ENCODE peak calls at places on chromosomes 13 and 19, in four cellular contexts. K is tibial nerve, U is body of pancreas, G is A549. V is an unnamed sample.

GRCh38 chr13:23182142-23182541 is 1.4 kb downstream of the SGCG start:
- DNase-seq in K (no peak), U (no peak), G (no peak), V (no peak)

GRCh38 chr19:47239610-47240296 is 8.8 kb upstream of the BBC3 start:
- DNase-seq in K (no peak), U (peak; percentile 55), G (no peak), V (no peak)

GRCh38 chr19:36771275-36772231 is 1.1 kb downstream of the ZNF850 start:
- DNase-seq in K (no peak), U (peak; percentile 70), G (peak; percentile 60), V (peak; percentile 63)

GRCh38 chr13:85419611-85420010 is 379.6 kb downstream of the SLITRK6 start:
- DNase-seq in K (no peak), U (no peak), G (no peak), V (no peak)

GRCh38 chr13:64675256-64675892 is 2554.8 kb downstream of the PCDH9 start:
- DNase-seq in K (no peak), U (no peak), G (peak; percentile 86), V (peak; percentile 10)

GRCh38 chr19:412356-413355 is 3.7 kb upstream of the C2CD4C start:
- DNase-seq in K (no peak), U (no peak), G (no peak), V (no peak)

GRCh38 chr19:33795370-33796163 is 1.1 kb upstream of the KCTD15 start:
- DNase-seq in K (peak; percentile 39), U (peak; percentile 82), G (peak; percentile 96), V (peak; percentile 86)

GRCh38 chr19:4694211-4694987 is 24.3 kb upstream of the MYDGF start:
- DNase-seq in K (no peak), U (no peak), G (peak; percentile 89), V (peak; percentile 99)

GRCh38 chr19:6065685-6066365 is 44.5 kb downstream of the RFX2 start:
- DNase-seq in K (no peak), U (peak; percentile 65), G (peak; percentile 85), V (no peak)

GRCh38 chr13:28415994-28416411 is 78.9 kb downstream of the FLT1 start:
- DNase-seq in K (no peak), U (no peak), G (no peak), V (no peak)

GRCh38 chr19:7851623-7852500 is 21.8 kb downstream of the EVI5L start:
- DNase-seq in K (no peak), U (no peak), G (no peak), V (no peak)

GRCh38 chr19:33785795-33786194 is 10.9 kb upstream of the KCTD15 start:
- DNase-seq in K (no peak), U (no peak), G (no peak), V (no peak)

GRCh38 chr13:113559061-113559460 is 25.5 kb upstream of the TFDP1 start:
- DNase-seq in K (no peak), U (no peak), G (no peak), V (no peak)

GRCh38 chr13:78599911-78600310 is 3.4 kb downstream of the POU4F1 start:
- DNase-seq in K (no peak), U (no peak), G (no peak), V (no peak)

GRCh38 chr19:7691497-7691896 is 10.4 kb downstream of the FCER2 start:
- DNase-seq in K (no peak), U (no peak), G (no peak), V (no peak)

GRCh38 chr13:112713517-112714253 is 23.8 kb downstream of the ATP11A start:
- DNase-seq in K (no peak), U (no peak), G (no peak), V (no peak)

GRCh38 chr19:47380559-47380958 is 31.4 kb downstream of the DHX34 start:
- DNase-seq in K (no peak), U (no peak), G (no peak), V (no peak)

GRCh38 chr13:78121459-78122348 is 203.1 kb upstream of the EDNRB start:
- DNase-seq in K (no peak), U (peak; percentile 53), G (peak; percentile 57), V (no peak)

GRCh38 chr13:47680752-47681151 is 320.3 kb downstream of the SUCLA2 start:
- DNase-seq in K (no peak), U (no peak), G (no peak), V (no peak)

GRCh38 chr13:37526710-37527446 is 71.7 kb downstream of the POSTN start:
- DNase-seq in K (no peak), U (no peak), G (no peak), V (no peak)

GRCh38 chr13:50197705-50198104 is 182.5 kb downstream of the KCNRG start:
- DNase-seq in K (no peak), U (no peak), G (no peak), V (no peak)

GRCh38 chr13:51244637-51245405 is 22.6 kb downstream of the FAM124A start:
- DNase-seq in K (no peak), U (no peak), G (no peak), V (no peak)

GRCh38 chr19:40724848-40725247 is 7.9 kb downstream of the ITPKC start:
- DNase-seq in K (no peak), U (no peak), G (no peak), V (no peak)

GRCh38 chr19:51128227-51128626 is 3.5 kb downstream of the SIGLEC9 start:
- DNase-seq in K (no peak), U (no peak), G (no peak), V (no peak)

GRCh38 chr19:49436381-49437017 is 4.8 kb downstream of the SLC17A7 start:
- DNase-seq in K (no peak), U (no peak), G (peak; percentile 64), V (no peak)

GRCh38 chr13:49308977-49309408 is 61.3 kb downstream of the CDADC1 start:
- DNase-seq in K (no peak), U (peak; percentile 75), G (no peak), V (no peak)

GRCh38 chr19:15137777-15138176 is 30.6 kb downstream of the SYDE1 start:
- DNase-seq in K (no peak), U (no peak), G (no peak), V (no peak)

GRCh38 chr19:9786342-9786741 is 17.8 kb upstream of the ZNF846 start:
- DNase-seq in K (no peak), U (no peak), G (no peak), V (no peak)

GRCh38 chr13:34721631-34722144 is 220.4 kb upstream of the NBEA start:
- DNase-seq in K (no peak), U (no peak), G (no peak), V (no peak)

GRCh38 chr13:24668955-24669354 is 11.3 kb upstream of the ATP12A start:
- DNase-seq in K (no peak), U (no peak), G (no peak), V (no peak)

GRCh38 chr19:30227661-30228112 is 144.5 kb upstream of the ZNF536 start:
- DNase-seq in K (no peak), U (peak; percentile 58), G (peak; percentile 82), V (peak; percentile 87)

GRCh38 chr19:18611327-18612050 is 1.2 kb upstream of the TMEM59L start:
- DNase-seq in K (no peak), U (no peak), G (no peak), V (no peak)

GRCh38 chr19:40147693-40148347 is 43.4 kb upstream of the MAP3K10 start:
- DNase-seq in K (no peak), U (peak; percentile 27), G (peak; percentile 46), V (peak; percentile 81)

GRCh38 chr19:29478578-29479565 is 46.9 kb upstream of the VSTM2B start:
- DNase-seq in K (no peak), U (no peak), G (peak; percentile 50), V (no peak)

GRCh38 chr13:101092985-101093384 is 323.3 kb downstream of the NALCN start:
- DNase-seq in K (no peak), U (no peak), G (no peak), V (no peak)

GRCh38 chr19:10832659-10833296 is 3.2 kb downstream of the TMED1 start:
- DNase-seq in K (no peak), U (no peak), G (no peak), V (no peak)

GRCh38 chr13:46374710-46375109 is 12.3 kb downstream of the RUBCNL start:
- DNase-seq in K (no peak), U (no peak), G (no peak), V (no peak)

GRCh38 chr13:110392510-110393233 is 85.6 kb downstream of the COL4A2 start:
- DNase-seq in K (no peak), U (no peak), G (no peak), V (no peak)
- TF ChIP-seq POLR2A in K (no peak), U (no peak), G (no peak), V (no peak)

GRCh38 chr19:55407625-55408319 is at the start of gene UBE2S:
- DNase-seq in K (peak; percentile 94), U (peak; percentile 99), G (peak; percentile 100), V (peak; percentile 100)

GRCh38 chr19:55406091-55406868 is 1.3 kb downstream of the UBE2S start:
- DNase-seq in K (no peak), U (no peak), G (no peak), V (no peak)

GRCh38 chr19:55406869-55407624 is 541 bp downstream of the UBE2S start:
- DNase-seq in K (no peak), U (peak; percentile 27), G (no peak), V (no peak)

GRCh38 chr19:55408320-55408836 is 790 bp upstream of the UBE2S start:
- DNase-seq in K (no peak), U (no peak), G (no peak), V (no peak)

GRCh38 chr19:55405638-55406037 is 1.9 kb downstream of the UBE2S start:
- DNase-seq in K (no peak), U (no peak), G (no peak), V (no peak)
- TF ChIP-seq POLR2A in K (no peak), U (no peak), G (no peak), V (no peak)

GRCh38 chr19:52229524-52229923 is 39.7 kb downstream of the PPP2R1A start:
- DNase-seq in K (no peak), U (no peak), G (no peak), V (no peak)
- TF ChIP-seq POLR2A in K (no peak), U (no peak), G (no peak), V (no peak)

DNA sequence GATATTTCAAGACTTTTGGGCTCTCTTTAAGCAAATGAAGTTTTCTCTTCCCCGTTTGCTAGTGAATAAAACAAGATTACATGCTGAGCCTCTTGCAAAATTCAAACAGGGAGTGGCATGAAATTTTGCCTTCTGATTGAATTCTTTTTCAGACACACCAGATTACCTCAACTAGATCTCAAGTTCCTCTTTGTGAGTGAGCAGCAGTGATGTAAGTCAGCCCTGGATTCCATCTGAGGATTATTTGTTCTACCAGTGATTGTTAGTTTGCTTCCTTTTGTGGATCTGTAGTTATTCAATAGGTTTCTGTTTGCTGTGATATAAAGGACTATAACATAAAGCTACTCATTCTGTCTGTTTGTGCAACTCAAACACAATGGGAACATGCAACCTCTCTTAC is 407.8 kb downstream of the LMO7 start:
- DNase-seq in K (no peak), U (no peak), G (no peak), V (no peak)
- TF ChIP-seq POLR2A in K (no peak), U (no peak), G (no peak), V (no peak)

V was measured in H54.